ENCODE peak calls at places on chromosomes 3 and 15, in five cellular contexts. Y is A549, H is upper lobe of right lung, G is dorsolateral prefrontal cortex, V is GM12878. D is an unnamed sample.

GRCh38 chr15:95868450-95868849 is 462.1 kb upstream of the NR2F2 start:
- DNase-seq in Y (no peak), H (no peak), G (no peak), V (no peak), D (no peak)

GRCh38 chr3:137641879-137642278 is 122.2 kb upstream of the SOX14 start:
- DNase-seq in Y (no peak), H (no peak), G (no peak), V (no peak), D (no peak)

GRCh38 chr3:41288785-41289184 is 89.5 kb downstream of the CTNNB1 start:
- DNase-seq in Y (no peak), H (no peak), G (no peak), V (no peak), D (no peak)

GRCh38 chr3:7504886-7505775 is 644.2 kb downstream of the GRM7 start:
- DNase-seq in Y (peak; percentile 78), H (no peak), G (no peak), V (no peak), D (no peak)

GRCh38 chr3:66836363-66837152 is 161.5 kb upstream of the KBTBD8 start:
- DNase-seq in Y (no peak), H (no peak), G (no peak), V (no peak), D (no peak)

GRCh38 chr3:23760325-23760724 is 45.4 kb upstream of the UBE2E1 start:
- DNase-seq in Y (no peak), H (no peak), G (no peak), V (no peak), D (no peak)

GRCh38 chr3:43871627-43872245 is 181.0 kb downstream of the ABHD5 start:
- DNase-seq in Y (peak; percentile 22), H (no peak), G (no peak), V (no peak), D (no peak)

GRCh38 chr3:47669026-47669749 is 90.5 kb upstream of the CSPG5 start:
- DNase-seq in Y (no peak), H (no peak), G (no peak), V (no peak), D (no peak)

GRCh38 chr3:97970929-97971460 is 1.2 kb downstream of the RIOX2 start:
- DNase-seq in Y (no peak), H (no peak), G (no peak), V (no peak), D (no peak)

GRCh38 chr3:97970131-97970530 is 2.1 kb downstream of the RIOX2 start:
- DNase-seq in Y (no peak), H (no peak), G (no peak), V (no peak), D (no peak)

GRCh38 chr3:97968376-97968775 is 3.9 kb downstream of the RIOX2 start:
- DNase-seq in Y (no peak), H (no peak), G (no peak), V (no peak), D (no peak)

GRCh38 chr3:97969541-97969940 is 2.7 kb downstream of the RIOX2 start:
- DNase-seq in Y (no peak), H (no peak), G (no peak), V (no peak), D (no peak)

GRCh38 chr3:97967966-97968365 is 4.3 kb downstream of the RIOX2 start:
- DNase-seq in Y (no peak), H (no peak), G (no peak), V (no peak), D (no peak)
- TF ChIP-seq CTCF in Y (no peak), H (no peak), G (no peak), V (peak; percentile 8), D (no peak)

DNA sequence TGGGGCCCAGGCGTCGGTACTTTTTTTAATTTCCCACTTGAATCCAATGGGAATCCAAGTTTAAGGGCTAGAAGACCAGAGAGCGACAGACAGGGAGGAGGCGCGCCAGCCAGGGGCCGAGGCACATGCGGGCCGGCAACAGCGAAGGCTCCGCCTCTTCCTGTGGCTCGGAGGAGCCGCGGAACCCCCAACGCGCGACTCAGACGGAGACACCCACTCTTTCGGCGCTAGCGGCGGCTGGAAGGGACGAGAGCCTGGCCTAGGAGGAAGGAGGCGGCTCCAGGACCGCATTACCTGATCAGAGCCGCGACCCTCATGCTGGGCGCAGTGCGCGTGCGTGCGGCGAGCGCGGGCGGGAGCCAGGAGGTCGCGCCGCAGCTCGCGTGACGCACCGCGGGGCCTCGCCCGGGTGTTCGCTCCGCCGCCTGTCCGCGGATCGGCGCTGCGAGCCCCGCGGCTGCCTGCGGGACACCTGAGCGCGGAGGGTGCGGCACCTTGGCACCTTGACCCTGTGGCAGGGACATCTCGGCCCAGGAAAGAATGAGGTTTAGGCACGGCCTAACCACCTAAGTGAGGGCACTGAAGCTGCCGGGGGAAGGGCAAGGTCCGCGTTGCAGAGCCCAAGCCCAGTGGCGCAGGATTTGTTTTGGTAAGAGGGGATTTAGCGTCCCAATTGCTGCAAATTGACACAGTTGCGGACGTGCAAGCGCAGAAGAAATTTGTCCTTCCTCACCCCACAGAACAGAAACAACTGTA is at the start of gene DPH6:
- DNase-seq in Y (peak; percentile 82), H (peak; percentile 93), G (peak; percentile 73), V (peak; percentile 46), D (peak; percentile 81)
- TF ChIP-seq CTCF in Y (no peak), H (peak; percentile 1), G (peak; percentile 19), V (peak; percentile 5), D (no peak)

GRCh38 chr3:133112666-133113065 is 74.5 kb downstream of the TMEM108 start:
- DNase-seq in Y (no peak), H (no peak), G (no peak), V (no peak), D (no peak)
- TF ChIP-seq CTCF in Y (no peak), H (no peak), G (no peak), V (no peak), D (no peak)

DNA sequence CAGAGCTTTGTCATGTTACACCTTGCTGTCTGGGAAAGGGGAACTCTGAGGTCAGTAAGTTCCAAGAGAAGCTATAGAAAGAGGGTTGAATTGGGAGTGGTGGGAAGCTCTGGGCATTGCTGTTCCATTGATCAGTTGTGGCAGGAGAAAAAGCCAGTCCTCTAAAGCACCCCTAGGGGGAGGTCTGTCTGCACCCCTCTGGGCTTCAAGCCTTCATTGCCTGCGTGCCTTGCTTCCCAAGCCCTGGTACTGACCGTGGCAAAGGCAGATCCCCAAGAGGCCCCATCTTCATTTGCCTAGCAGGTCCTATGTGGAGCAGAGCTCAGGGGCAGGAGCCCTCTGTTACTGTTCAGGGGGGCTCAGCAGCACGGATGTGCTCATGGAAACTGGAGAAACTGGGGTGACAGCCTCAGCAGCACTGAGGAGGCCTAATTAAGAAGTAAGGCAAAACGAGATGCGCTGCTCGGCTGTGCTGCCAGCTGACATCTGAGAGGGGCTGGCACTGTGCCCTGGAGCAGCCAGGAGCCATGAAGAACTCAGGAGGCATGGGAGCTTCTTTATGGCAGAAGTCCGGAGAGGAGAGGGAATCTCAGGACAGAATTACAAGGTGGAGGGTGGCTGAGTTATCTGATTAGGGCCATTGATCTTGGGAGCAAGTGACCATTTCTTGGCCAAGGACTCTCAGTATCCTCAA is 270.9 kb downstream of the RPLP1 start:
- DNase-seq in Y (no peak), H (no peak), G (no peak), V (no peak), D (no peak)
- TF ChIP-seq CTCF in Y (no peak), H (no peak), G (no peak), V (no peak), D (peak; percentile 36)

GRCh38 chr3:119309591-119309990 is 15.4 kb downstream of the ARHGAP31 start:
- DNase-seq in Y (no peak), H (no peak), G (no peak), V (no peak), D (no peak)
- TF ChIP-seq CTCF in Y (no peak), H (no peak), G (no peak), V (no peak), D (no peak)

DNA sequence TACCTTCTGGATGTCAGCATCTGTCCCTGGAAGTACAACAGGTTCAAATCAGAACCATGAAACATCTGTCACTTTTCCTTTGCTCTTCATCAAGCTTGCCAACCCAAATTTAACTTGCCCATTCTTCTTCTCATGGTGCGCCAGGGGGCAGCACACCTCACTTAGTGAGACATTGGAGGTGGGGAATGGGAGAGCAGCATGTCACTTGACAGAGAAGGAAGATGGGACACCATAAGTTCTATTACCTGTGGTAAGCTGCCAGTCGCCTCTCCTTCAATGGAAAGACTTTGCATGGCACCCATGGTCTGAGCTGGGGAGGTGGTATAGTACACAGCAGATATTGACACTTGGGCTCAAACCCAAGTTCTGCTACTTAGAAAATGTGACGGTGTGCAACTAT is 2.9 kb downstream of the SCN5A start:
- DNase-seq in Y (peak; percentile 77), H (no peak), G (no peak), V (no peak), D (no peak)
- TF ChIP-seq CTCF in Y (peak; percentile 58), H (peak; percentile 11), G (no peak), V (peak; percentile 52), D (peak; percentile 55)

GRCh38 chr3:194101592-194102432 is 34.1 kb upstream of the HES1 start:
- DNase-seq in Y (peak; percentile 29), H (no peak), G (no peak), V (no peak), D (no peak)
- TF ChIP-seq CTCF in Y (no peak), H (no peak), G (no peak), V (no peak), D (no peak)